ENCODE peak calls at places on chromosome 5, in ten cellular contexts. D is Calu3; Y is activated CD4-positive, alpha-beta T cell treated with anti-CD3 and anti-CD28 coated beads, Interleukin-2, amount 10 ng/mL, durations not matched to agents 7 days and 5 days; C is globus pallidus; K is SW 1271; E is lower leg skin; P is left cardiac atrium; M is progenitor cell of endocrine pancreas; V is GM10248; T is T-helper 2 cell. O is an unnamed sample.

GRCh38 chr5:178531786-178532185 is 58.4 kb downstream of the COL23A1 start:
- DNase-seq in Y (no peak), P (no peak), T (no peak), D (no peak), E (no peak), C (no peak), M (no peak), K (no peak), V (no peak), O (peak; percentile 24)

GRCh38 chr5:179679014-179679674 is 1.7 kb downstream of the CBY3 start:
- DNase-seq in M (peak; percentile 27), V (peak; percentile 79), K (peak; percentile 72), Y (peak; percentile 65), P (peak; percentile 86), D (no peak), C (peak; percentile 59), E (peak; percentile 96), T (peak; percentile 45), O (peak; percentile 92)

GRCh38 chr5:31193591-31194457 is at the start of gene CDH6:
- DNase-seq in T (no peak), C (peak; percentile 72), V (no peak), K (no peak), P (peak; percentile 38), E (no peak), D (peak; percentile 34), Y (no peak), M (peak; percentile 56), O (peak; percentile 55)

GRCh38 chr5:181242031-181242451 is 1.7 kb downstream of the RACK1 start:
- DNase-seq in P (no peak), D (no peak), M (no peak), E (no peak), V (no peak), T (no peak), C (no peak), Y (no peak), K (no peak), O (peak; percentile 40)

GRCh38 chr5:143126121-143127019 is 277.1 kb downstream of the NR3C1 start:
- DNase-seq in P (no peak), K (no peak), M (no peak), T (no peak), V (no peak), C (no peak), Y (no peak), E (no peak), D (no peak), O (no peak)

GRCh38 chr5:159764283-159764927 is 151.9 kb upstream of the ADRA1B start:
- DNase-seq in V (no peak), Y (no peak), P (peak; percentile 65), T (no peak), C (no peak), D (no peak), K (no peak), M (no peak), E (no peak), O (peak; percentile 83)

GRCh38 chr5:54836959-54837534 is 148.3 kb downstream of the ESM1 start:
- DNase-seq in K (no peak), M (no peak), V (no peak), C (no peak), E (no peak), Y (no peak), T (no peak), P (no peak), D (no peak), O (no peak)

GRCh38 chr5:15790446-15791005 is 290.5 kb downstream of the FBXL7 start:
- DNase-seq in P (no peak), C (no peak), Y (no peak), M (no peak), E (no peak), V (no peak), D (no peak), K (no peak), T (no peak), O (no peak)

GRCh38 chr5:33806736-33807442 is 84.9 kb downstream of the ADAMTS12 start:
- DNase-seq in V (no peak), E (no peak), Y (no peak), C (no peak), P (no peak), D (no peak), T (no peak), M (no peak), K (no peak), O (no peak)

GRCh38 chr5:74738406-74738805 is 28.5 kb downstream of the GFM2 start:
- DNase-seq in Y (no peak), T (no peak), K (no peak), V (no peak), M (no peak), E (no peak), P (no peak), C (no peak), D (no peak), O (no peak)

GRCh38 chr5:157492886-157493285 is 32.9 kb downstream of the NIPAL4 start:
- DNase-seq in P (no peak), K (no peak), D (no peak), E (no peak), M (no peak), V (no peak), Y (no peak), T (no peak), C (no peak), O (no peak)

GRCh38 chr5:73263001-73263710 is 90.2 kb downstream of the TMEM174 start:
- DNase-seq in C (peak; percentile 65), K (no peak), D (no peak), T (no peak), M (no peak), P (no peak), V (no peak), E (no peak), Y (no peak), O (no peak)

GRCh38 chr5:43432486-43433365 is 20.5 kb upstream of the CCL28 start:
- DNase-seq in K (no peak), P (peak; percentile 66), M (no peak), Y (no peak), V (no peak), D (peak; percentile 76), E (peak; percentile 92), T (no peak), C (peak; percentile 11), O (no peak)

GRCh38 chr5:1276930-1277329 is 17.9 kb downstream of the TERT start:
- DNase-seq in Y (no peak), T (no peak), P (no peak), K (no peak), E (no peak), D (no peak), M (no peak), V (no peak), C (no peak), O (no peak)

GRCh38 chr5:96709152-96709821 is 47.1 kb downstream of the CAST start:
- DNase-seq in E (no peak), Y (no peak), C (no peak), V (no peak), P (peak; percentile 24), M (no peak), D (no peak), K (no peak), T (no peak), O (no peak)

GRCh38 chr5:135466178-135467050 is 14.3 kb upstream of the TIFAB start:
- DNase-seq in Y (peak; percentile 64), D (peak; percentile 87), E (peak; percentile 95), P (peak; percentile 81), V (peak; percentile 85), C (no peak), T (peak; percentile 50), M (peak; percentile 82), K (no peak), O (peak; percentile 85)

GRCh38 chr5:76252437-76252836 is 150.6 kb upstream of the IQGAP2 start:
- DNase-seq in C (no peak), P (no peak), Y (no peak), T (no peak), V (no peak), M (no peak), E (no peak), D (no peak), K (no peak), O (no peak)

GRCh38 chr5:76379316-76379715 is 23.8 kb upstream of the IQGAP2 start:
- DNase-seq in Y (no peak), E (no peak), M (no peak), V (no peak), D (no peak), C (no peak), T (no peak), K (no peak), P (no peak), O (no peak)

GRCh38 chr5:97906135-97906534 is 723.1 kb upstream of the RIOK2 start:
- DNase-seq in M (no peak), P (no peak), Y (no peak), T (no peak), V (no peak), E (no peak), K (no peak), C (no peak), D (no peak), O (no peak)

GRCh38 chr5:41087461-41087860 is 16.3 kb upstream of the MROH2B start:
- DNase-seq in D (no peak), Y (no peak), T (no peak), P (no peak), E (no peak), K (no peak), C (no peak), V (no peak), M (no peak), O (no peak)

GRCh38 chr5:118022062-118022461 is 966.3 kb downstream of the DTWD2 start:
- DNase-seq in E (no peak), P (no peak), C (no peak), Y (no peak), V (no peak), M (no peak), K (no peak), D (no peak), T (no peak), O (no peak)

GRCh38 chr5:151682751-151683331 is 3.9 kb downstream of the SPARC start:
- DNase-seq in M (no peak), V (no peak), E (no peak), K (no peak), D (no peak), Y (no peak), T (no peak), P (no peak), C (peak; percentile 63), O (no peak)

GRCh38 chr5:122674412-122674811 is 100.5 kb upstream of the SNX2 start:
- DNase-seq in C (no peak), E (no peak), P (no peak), V (no peak), D (no peak), M (no peak), Y (no peak), T (no peak), K (no peak), O (no peak)

GRCh38 chr5:178090856-178091255 is 22.5 kb upstream of the N4BP3 start:
- DNase-seq in T (no peak), K (no peak), Y (no peak), M (no peak), E (no peak), C (no peak), D (no peak), P (no peak), V (no peak), O (no peak)

O was measured in aorta.